ENCODE peak calls at places on chromosomes 11 and 22, in four cellular contexts. F is AG04449, Z is sigmoid colon, A is dorsolateral prefrontal cortex. U is an unnamed sample.

GRCh38 chr22:48952256-48953102 is 875.2 kb downstream of the BRD1 start:
- DNase-seq in F (no peak), A (peak), Z (peak), U (no peak)

GRCh38 chr11:1076061-1076665 is 1.5 kb downstream of the MUC2 start:
- DNase-seq in Z (peak), F (no peak), A (no peak), U (no peak)

GRCh38 chr11:101030015-101030414 is 99.6 kb downstream of the PGR start:
- DNase-seq in A (no peak), F (no peak), Z (no peak), U (no peak)

GRCh38 chr22:39179841-39180335 is 27.4 kb upstream of the CBX7 start:
- DNase-seq in F (no peak), Z (no peak), A (no peak), U (no peak)

GRCh38 chr22:19914201-19914943 is 27.2 kb upstream of the COMT start:
- DNase-seq in F (no peak), Z (no peak), A (no peak), U (no peak)

GRCh38 chr22:49052023-49052538 is 775.6 kb downstream of the BRD1 start:
- DNase-seq in A (no peak), F (no peak), Z (no peak), U (no peak)

GRCh38 chr11:120011836-120012235 is 126.1 kb downstream of the TRIM29 start:
- DNase-seq in Z (no peak), A (no peak), F (no peak), U (no peak)

GRCh38 chr11:84384637-84385227 is 1098.6 kb upstream of the CCDC90B start:
- DNase-seq in F (peak), Z (no peak), A (no peak), U (peak)

GRCh38 chr11:3007404-3008010 is 15.4 kb upstream of the NAP1L4 start:
- DNase-seq in Z (peak), F (no peak), A (no peak), U (no peak)

GRCh38 chr11:131522851-131523250 is 152.4 kb downstream of the NTM start:
- DNase-seq in F (no peak), Z (no peak), A (no peak), U (no peak)

GRCh38 chr11:128625316-128625715 is 38.0 kb upstream of the ETS1 start:
- DNase-seq in Z (no peak), F (no peak), A (no peak), U (no peak)

GRCh38 chr22:45977551-45978274 is 751 bp upstream of the WNT7B start:
- DNase-seq in Z (no peak), A (no peak), F (no peak), U (no peak)

GRCh38 chr11:102608699-102609098 is 16.4 kb downstream of the MMP20 start:
- DNase-seq in A (no peak), F (no peak), Z (no peak), U (no peak)

GRCh38 chr11:13337986-13338436 is 60.4 kb downstream of the BMAL1 start:
- DNase-seq in A (no peak), F (peak), Z (no peak), U (no peak)

GRCh38 chr11:65500262-65501004 is 1.6 kb downstream of the MALAT1 start:
- DNase-seq in Z (peak), A (peak), F (no peak), U (no peak)

GRCh38 chr11:34454308-34455032 is 15.7 kb downstream of the CAT start:
- DNase-seq in F (no peak), Z (no peak), A (no peak), U (no peak)

GRCh38 chr22:37190262-37190780 is 2.3 kb upstream of the C1QTNF6 start:
- DNase-seq in F (no peak), A (no peak), Z (no peak), U (no peak)

GRCh38 chr11:62472063-62472884 is 53.4 kb downstream of the SCGB1A1 start:
- DNase-seq in F (no peak), A (no peak), Z (peak), U (no peak)

GRCh38 chr11:88213406-88213805 is 38.2 kb upstream of the RAB38 start:
- DNase-seq in A (no peak), F (no peak), Z (no peak), U (no peak)

GRCh38 chr11:76797341-76798201 is 14.4 kb downstream of the TSKU start:
- DNase-seq in Z (peak), A (no peak), F (no peak), U (no peak)

GRCh38 chr22:17269224-17269606 is 50.0 kb upstream of the ADA2 start:
- DNase-seq in F (no peak), A (no peak), Z (no peak), U (no peak)

GRCh38 chr22:41367039-41367679 is 14.6 kb upstream of the TEF start:
- DNase-seq in Z (peak), A (peak), F (peak), U (peak)

GRCh38 chr22:39242809-39243442 is 1.9 kb downstream of the PDGFB start:
- DNase-seq in Z (no peak), F (no peak), A (no peak), U (no peak)

DNA sequence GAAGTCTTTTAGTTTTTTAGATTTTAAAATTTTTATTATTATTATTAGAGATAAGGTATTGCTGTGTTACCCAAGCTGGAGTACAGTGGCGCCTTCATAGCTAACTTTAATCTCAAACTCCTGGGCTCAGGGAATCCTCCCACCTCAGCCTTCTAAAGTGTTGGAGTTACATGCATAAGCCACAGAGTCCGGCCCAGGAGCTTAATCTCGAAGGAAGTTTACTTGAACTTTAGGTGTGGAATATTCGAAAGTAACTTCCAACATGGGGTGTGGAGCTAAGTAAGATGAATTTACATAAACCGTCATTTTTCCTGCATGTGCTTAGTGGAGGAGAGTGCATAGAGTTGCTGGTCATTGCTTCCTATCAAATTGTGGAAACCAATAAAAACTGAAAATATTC is 1.4 kb downstream of the ATG13 start:
- DNase-seq in F (no peak), Z (no peak), A (no peak), U (no peak)
- H3K4me3 ChIP-seq in F (peak), Z (no peak), A (peak), U (no peak)

GRCh38 chr22:44585559-44586121 is 87.6 kb upstream of the RTL6 start:
- DNase-seq in A (peak), Z (peak), F (no peak), U (no peak)

GRCh38 chr22:44587911-44588310 is 89.9 kb upstream of the RTL6 start:
- DNase-seq in Z (no peak), A (no peak), F (no peak), U (no peak)

GRCh38 chr22:44588348-44588747 is 90.3 kb upstream of the RTL6 start:
- DNase-seq in F (no peak), A (peak), Z (peak), U (no peak)

GRCh38 chr22:44586337-44586990 is 88.4 kb upstream of the RTL6 start:
- DNase-seq in A (peak), F (no peak), Z (peak), U (no peak)

DNA sequence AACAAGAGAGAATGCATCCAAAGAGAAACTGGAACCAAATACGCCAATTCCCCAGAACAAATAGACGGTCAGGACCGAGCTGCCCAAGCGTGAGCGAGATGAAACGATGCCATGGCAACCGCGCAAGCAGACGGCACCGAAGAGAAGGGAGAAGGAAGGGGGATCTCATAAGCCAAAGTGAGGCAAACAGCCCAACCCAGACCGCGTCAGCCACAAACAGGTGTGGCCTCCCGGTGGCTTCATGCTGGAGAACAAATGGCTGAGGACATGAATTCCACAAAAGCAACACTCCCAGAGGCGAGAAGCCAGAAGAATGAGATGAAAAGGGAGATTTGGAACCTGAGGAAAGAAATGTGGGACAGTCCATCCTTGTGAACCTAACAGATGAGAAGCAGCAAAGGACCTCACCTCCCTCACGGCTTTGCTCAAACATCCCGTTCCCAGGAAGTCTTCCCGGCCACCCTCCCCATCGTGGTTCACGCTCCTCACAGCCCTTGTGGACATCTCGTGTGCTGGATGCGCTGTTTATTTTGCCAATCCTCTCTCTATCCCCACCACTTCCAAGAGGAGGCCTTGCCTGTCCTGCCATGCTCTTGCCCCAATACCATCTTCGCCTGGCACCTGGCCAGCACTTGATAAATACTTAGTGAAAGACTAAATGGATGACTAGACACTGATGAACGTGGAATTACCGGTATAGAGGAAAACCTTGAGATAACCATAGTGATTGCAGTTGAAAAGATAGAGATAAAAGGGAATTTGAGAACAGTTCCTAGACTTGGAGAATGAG is 89.2 kb upstream of the RTL6 start:
- DNase-seq in Z (peak), F (no peak), A (no peak), U (peak)
- H3K4me3 ChIP-seq in Z (no peak), F (no peak), A (no peak), U (no peak)

DNA sequence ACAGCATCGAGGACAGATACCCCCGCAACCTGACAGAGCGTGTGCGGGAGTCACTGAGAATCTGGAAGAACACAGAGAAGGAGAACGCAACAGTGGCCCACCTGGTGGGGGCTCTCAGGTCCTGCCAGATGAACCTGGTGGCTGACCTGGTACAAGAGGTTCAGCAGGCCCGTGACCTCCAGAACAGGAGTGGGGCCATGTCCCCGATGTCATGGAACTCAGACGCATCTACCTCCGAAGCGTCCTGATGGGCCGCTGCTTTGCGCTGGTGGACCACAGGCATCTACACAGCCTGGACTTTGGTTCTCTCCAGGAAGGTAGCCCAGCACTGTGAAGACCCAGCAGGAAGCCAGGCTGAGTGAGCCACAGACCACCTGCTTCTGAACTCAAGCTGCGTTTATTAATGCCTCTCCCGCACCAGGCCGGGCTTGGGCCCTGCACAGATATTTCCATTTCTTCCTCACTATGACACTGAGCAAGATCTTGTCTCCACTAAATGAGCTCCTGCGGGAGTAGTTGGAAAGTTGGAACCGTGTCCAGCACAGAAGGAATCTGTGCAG is 3.2 kb downstream of the FADD start:
- DNase-seq in Z (no peak), F (no peak), A (no peak), U (no peak)
- H3K4me3 ChIP-seq in Z (no peak), F (no peak), A (no peak), U (no peak)

GRCh38 chr11:75152651-75153553 is 2.0 kb downstream of the SLCO2B1 start:
- DNase-seq in Z (no peak), A (no peak), F (no peak), U (no peak)
- H3K4me3 ChIP-seq in Z (peak), A (peak), F (no peak), U (no peak)

GRCh38 chr11:68694404-68695297 is 10.3 kb downstream of the GAL start:
- DNase-seq in A (no peak), F (no peak), Z (no peak), U (no peak)
- H3K4me3 ChIP-seq in A (no peak), F (no peak), Z (no peak), U (no peak)

DNA sequence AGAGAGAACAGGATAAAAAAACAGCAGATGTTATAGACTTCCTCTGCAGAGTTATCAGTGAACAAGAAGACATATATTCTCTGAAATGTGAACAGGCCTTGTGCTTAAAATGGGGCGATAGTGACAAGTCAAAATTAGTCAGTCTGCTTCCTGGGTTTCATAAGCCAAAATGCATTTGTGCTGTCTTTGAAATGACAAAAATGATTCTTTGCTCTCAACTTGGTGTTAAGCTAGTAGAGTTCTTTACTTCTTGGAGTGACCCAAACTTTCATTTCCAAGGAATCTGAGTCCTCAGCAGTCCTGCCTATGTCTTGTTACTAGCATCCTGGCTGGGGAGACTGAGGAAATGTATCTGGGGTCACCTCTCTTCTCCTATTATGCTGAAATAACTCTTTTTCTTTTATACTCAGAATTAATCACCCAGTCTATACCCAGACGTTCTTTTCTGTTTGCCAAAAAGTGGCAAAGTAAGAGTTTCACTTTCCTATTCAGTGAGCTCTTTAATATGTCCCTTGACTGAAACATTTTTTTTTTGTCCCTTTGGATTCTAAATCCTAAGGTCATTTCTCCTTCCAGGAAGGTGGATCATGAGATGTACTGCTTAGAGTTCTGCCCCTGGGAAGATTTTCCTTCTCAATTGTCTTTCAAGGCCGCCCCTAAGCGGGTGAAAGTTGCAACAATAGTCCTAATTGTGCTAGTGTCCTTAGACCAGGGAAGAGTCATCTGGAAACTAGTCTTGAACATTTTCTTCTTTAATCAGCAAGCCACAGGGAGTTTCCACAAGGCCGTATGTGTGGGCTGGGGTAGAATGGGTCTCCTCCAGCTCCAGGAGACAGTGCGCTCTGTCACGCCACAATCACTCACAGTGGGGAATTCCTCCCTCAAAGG is 52.9 kb upstream of the RDX start:
- DNase-seq in A (no peak), Z (no peak), F (no peak), U (no peak)
- H3K4me3 ChIP-seq in A (no peak), Z (no peak), F (no peak), U (no peak)